ENCODE peak calls at places on chromosomes 16 and 17, in eight cellular contexts. C is HT-29; G is skeletal muscle cell; N is activated CD8-positive, alpha-beta memory T cell treated with anti-CD3 and anti-CD28 coated beads for 48 hours; B is kidney epithelial cell; X is stimulated activated CD4-positive, alpha-beta T cell treated with anti-CD3 and anti-CD28 coated beads, TNF-alpha, amount 100 ng/mL, for 48 hours; V is HCEC 1CT; W is ovary. H is an unnamed sample.

GRCh38 chr17:17938388-17939107 is 33.7 kb downstream of the TOM1L2 start:
- DNase-seq in G (no peak), C (no peak), W (no peak), N (no peak), B (no peak), V (no peak), X (no peak), H (no peak)

GRCh38 chr17:31825961-31826691 is 32.9 kb downstream of the COPRS start:
- DNase-seq in N (no peak), G (no peak), W (no peak), V (no peak), C (no peak), X (no peak), B (no peak), H (peak; percentile 48)

GRCh38 chr17:2853111-2853721 is 57.0 kb downstream of the RAP1GAP2 start:
- DNase-seq in W (peak; percentile 48), N (no peak), X (no peak), C (no peak), B (no peak), G (no peak), V (peak; percentile 24), H (peak; percentile 69)

GRCh38 chr16:51374346-51374745 is 223.3 kb upstream of the SALL1 start:
- DNase-seq in X (no peak), V (peak; percentile 79), W (no peak), N (no peak), B (peak; percentile 61), C (no peak), G (peak; percentile 73), H (no peak)

GRCh38 chr17:57145347-57145746 is 60.3 kb downstream of the AKAP1 start:
- DNase-seq in B (no peak), V (no peak), X (no peak), W (no peak), N (no peak), G (no peak), C (no peak), H (no peak)

GRCh38 chr16:500699-501098 is 26.8 kb upstream of the CAPN15 start:
- DNase-seq in G (no peak), C (no peak), W (no peak), N (no peak), V (no peak), X (no peak), B (no peak), H (peak; percentile 81)

GRCh38 chr17:57391076-57391825 is 134.9 kb downstream of the MSI2 start:
- DNase-seq in W (peak; percentile 7), V (peak; percentile 75), G (peak; percentile 41), B (no peak), X (no peak), C (no peak), N (no peak), H (no peak)

GRCh38 chr16:31409433-31409832 is 16.3 kb downstream of the ITGAD start:
- DNase-seq in N (no peak), X (no peak), W (no peak), B (no peak), G (no peak), V (peak; percentile 71), C (peak; percentile 11), H (no peak)

GRCh38 chr16:27232061-27232841 is 28.9 kb downstream of the KDM8 start:
- DNase-seq in G (no peak), W (no peak), B (no peak), C (no peak), X (peak; percentile 49), V (no peak), N (no peak), H (no peak)

GRCh38 chr17:1220346-1220745 is 40.6 kb upstream of the ABR start:
- DNase-seq in X (no peak), G (no peak), B (no peak), C (no peak), W (no peak), N (no peak), V (no peak), H (no peak)

GRCh38 chr16:71188956-71189712 is 41.4 kb downstream of the HYDIN start:
- DNase-seq in B (no peak), N (no peak), W (no peak), C (no peak), G (no peak), V (no peak), X (no peak), H (no peak)

GRCh38 chr16:86554917-86555762 is at the start of gene MTHFSD:
- DNase-seq in W (peak; percentile 98), V (peak; percentile 87), N (peak; percentile 94), G (no peak), X (peak; percentile 89), B (peak; percentile 56), C (peak; percentile 92), H (peak; percentile 96)

H was measured in left ventricle myocardium superior.